ENCODE peak calls at places on chromosomes 1 and 21, in seven cellular contexts. One of them, this sample, is unnamed.

GRCh38 chr1:226903819-226904710 is 33.6 kb downstream of the PSEN2 start:
- DNase-seq in cardiac fibroblast: peak
- DNase-seq in body of pancreas: peak
- DNase-seq in fibroblast of lung: peak
- DNase-seq in Karpas-422: no peak
- DNase-seq in stimulated activated CD8-positive, alpha-beta memory T cell treated with anti-CD3 and anti-CD28 coated beads, Interleukin-4, amount 100 ng/mL, for 4 hours: no peak
- DNase-seq in amygdala: peak
- DNase-seq in this sample: no peak

GRCh38 chr1:172451002-172451443 is 7.2 kb upstream of the PIGC start:
- DNase-seq in Karpas-422: no peak
- DNase-seq in cardiac fibroblast: peak
- DNase-seq in fibroblast of lung: peak
- DNase-seq in stimulated activated CD8-positive, alpha-beta memory T cell treated with anti-CD3 and anti-CD28 coated beads, Interleukin-4, amount 100 ng/mL, for 4 hours: no peak
- DNase-seq in amygdala: peak
- DNase-seq in body of pancreas: peak
- DNase-seq in this sample: no peak

GRCh38 chr1:9278585-9279153 is 14.0 kb upstream of the SPSB1 start:
- DNase-seq in fibroblast of lung: no peak
- DNase-seq in Karpas-422: no peak
- DNase-seq in body of pancreas: no peak
- DNase-seq in cardiac fibroblast: no peak
- DNase-seq in stimulated activated CD8-positive, alpha-beta memory T cell treated with anti-CD3 and anti-CD28 coated beads, Interleukin-4, amount 100 ng/mL, for 4 hours: no peak
- DNase-seq in amygdala: no peak
- DNase-seq in this sample: no peak

GRCh38 chr21:45294509-45295291 is 7.0 kb upstream of the POFUT2 start:
- DNase-seq in body of pancreas: peak
- DNase-seq in cardiac fibroblast: peak
- DNase-seq in Karpas-422: no peak
- DNase-seq in stimulated activated CD8-positive, alpha-beta memory T cell treated with anti-CD3 and anti-CD28 coated beads, Interleukin-4, amount 100 ng/mL, for 4 hours: no peak
- DNase-seq in amygdala: no peak
- DNase-seq in fibroblast of lung: peak
- DNase-seq in this sample: peak

GRCh38 chr1:205678286-205679111 is 1.8 kb downstream of the SLC45A3 start:
- DNase-seq in fibroblast of lung: peak
- DNase-seq in stimulated activated CD8-positive, alpha-beta memory T cell treated with anti-CD3 and anti-CD28 coated beads, Interleukin-4, amount 100 ng/mL, for 4 hours: no peak
- DNase-seq in Karpas-422: no peak
- DNase-seq in amygdala: no peak
- DNase-seq in cardiac fibroblast: peak
- DNase-seq in body of pancreas: no peak
- DNase-seq in this sample: no peak

GRCh38 chr1:235239821-235240220 is 78.8 kb upstream of the RBM34 start:
- DNase-seq in stimulated activated CD8-positive, alpha-beta memory T cell treated with anti-CD3 and anti-CD28 coated beads, Interleukin-4, amount 100 ng/mL, for 4 hours: no peak
- DNase-seq in fibroblast of lung: peak
- DNase-seq in body of pancreas: no peak
- DNase-seq in Karpas-422: no peak
- DNase-seq in amygdala: no peak
- DNase-seq in cardiac fibroblast: peak
- DNase-seq in this sample: no peak

GRCh38 chr1:241654641-241655040 is 2.6 kb downstream of the WDR64 start:
- DNase-seq in fibroblast of lung: no peak
- DNase-seq in stimulated activated CD8-positive, alpha-beta memory T cell treated with anti-CD3 and anti-CD28 coated beads, Interleukin-4, amount 100 ng/mL, for 4 hours: no peak
- DNase-seq in body of pancreas: no peak
- DNase-seq in amygdala: no peak
- DNase-seq in Karpas-422: no peak
- DNase-seq in cardiac fibroblast: no peak
- DNase-seq in this sample: no peak

GRCh38 chr1:215005078-215005477 is 77.5 kb upstream of the KCNK2 start:
- DNase-seq in stimulated activated CD8-positive, alpha-beta memory T cell treated with anti-CD3 and anti-CD28 coated beads, Interleukin-4, amount 100 ng/mL, for 4 hours: no peak
- DNase-seq in body of pancreas: no peak
- DNase-seq in Karpas-422: no peak
- DNase-seq in cardiac fibroblast: no peak
- DNase-seq in fibroblast of lung: no peak
- DNase-seq in amygdala: no peak
- DNase-seq in this sample: no peak

GRCh38 chr1:18385239-18385790 is 95.4 kb upstream of the KLHDC7A start:
- DNase-seq in amygdala: no peak
- DNase-seq in stimulated activated CD8-positive, alpha-beta memory T cell treated with anti-CD3 and anti-CD28 coated beads, Interleukin-4, amount 100 ng/mL, for 4 hours: no peak
- DNase-seq in Karpas-422: no peak
- DNase-seq in cardiac fibroblast: peak
- DNase-seq in body of pancreas: no peak
- DNase-seq in fibroblast of lung: no peak
- DNase-seq in this sample: no peak

GRCh38 chr1:208431721-208432120 is 187.5 kb upstream of the PLXNA2 start:
- DNase-seq in amygdala: no peak
- DNase-seq in stimulated activated CD8-positive, alpha-beta memory T cell treated with anti-CD3 and anti-CD28 coated beads, Interleukin-4, amount 100 ng/mL, for 4 hours: no peak
- DNase-seq in cardiac fibroblast: no peak
- DNase-seq in Karpas-422: no peak
- DNase-seq in fibroblast of lung: peak
- DNase-seq in body of pancreas: no peak
- DNase-seq in this sample: no peak

GRCh38 chr1:220956861-220957605 is 77.8 kb downstream of the HLX start:
- DNase-seq in amygdala: no peak
- DNase-seq in body of pancreas: no peak
- DNase-seq in cardiac fibroblast: peak
- DNase-seq in fibroblast of lung: peak
- DNase-seq in stimulated activated CD8-positive, alpha-beta memory T cell treated with anti-CD3 and anti-CD28 coated beads, Interleukin-4, amount 100 ng/mL, for 4 hours: no peak
- DNase-seq in Karpas-422: no peak
- DNase-seq in this sample: no peak

This sample was measured in transverse colon.